ENCODE peak calls at places on chromosomes 5 and 9, in nine cellular contexts. One of them, this sample, is unnamed.

GRCh38 chr5:2207966-2208544 is 325.3 kb upstream of the IRX4 start:
- DNase-seq in KG1: no peak
- DNase-seq in T-cell: no peak
- DNase-seq in activated CD8-positive, alpha-beta T cell treated with anti-CD3 and anti-CD28 coated beads, Interleukin-2, amount 10 ng/mL, durations not matched to agents 7 days and 5 days: peak; percentile 15
- DNase-seq in bronchial epithelial cell: no peak
- DNase-seq in upper lobe of left lung: peak; percentile 75
- DNase-seq in A549: peak; percentile 34
- DNase-seq in heart left ventricle: no peak
- DNase-seq in SJSA1: no peak
- DNase-seq in this sample: peak; percentile 27

GRCh38 chr5:41772071-41772470 is 98.2 kb downstream of the OXCT1 start:
- DNase-seq in KG1: no peak
- DNase-seq in T-cell: no peak
- DNase-seq in activated CD8-positive, alpha-beta T cell treated with anti-CD3 and anti-CD28 coated beads, Interleukin-2, amount 10 ng/mL, durations not matched to agents 7 days and 5 days: no peak
- DNase-seq in bronchial epithelial cell: no peak
- DNase-seq in upper lobe of left lung: no peak
- DNase-seq in A549: no peak
- DNase-seq in heart left ventricle: no peak
- DNase-seq in SJSA1: no peak
- DNase-seq in this sample: no peak

GRCh38 chr5:117588611-117589010 is 1014.0 kb upstream of the SEMA6A start:
- DNase-seq in KG1: no peak
- DNase-seq in T-cell: no peak
- DNase-seq in activated CD8-positive, alpha-beta T cell treated with anti-CD3 and anti-CD28 coated beads, Interleukin-2, amount 10 ng/mL, durations not matched to agents 7 days and 5 days: no peak
- DNase-seq in bronchial epithelial cell: peak; percentile 3
- DNase-seq in upper lobe of left lung: no peak
- DNase-seq in A549: no peak
- DNase-seq in heart left ventricle: no peak
- DNase-seq in SJSA1: no peak
- DNase-seq in this sample: no peak

GRCh38 chr9:122051401-122052346 is 41.4 kb downstream of the TTLL11 start:
- DNase-seq in KG1: no peak
- DNase-seq in T-cell: no peak
- DNase-seq in activated CD8-positive, alpha-beta T cell treated with anti-CD3 and anti-CD28 coated beads, Interleukin-2, amount 10 ng/mL, durations not matched to agents 7 days and 5 days: peak; percentile 22
- DNase-seq in bronchial epithelial cell: no peak
- DNase-seq in upper lobe of left lung: no peak
- DNase-seq in A549: no peak
- DNase-seq in heart left ventricle: no peak
- DNase-seq in SJSA1: no peak
- DNase-seq in this sample: no peak

GRCh38 chr9:115144706-115145105 is 26.7 kb upstream of the TNC start:
- DNase-seq in KG1: no peak
- DNase-seq in T-cell: no peak
- DNase-seq in activated CD8-positive, alpha-beta T cell treated with anti-CD3 and anti-CD28 coated beads, Interleukin-2, amount 10 ng/mL, durations not matched to agents 7 days and 5 days: no peak
- DNase-seq in bronchial epithelial cell: no peak
- DNase-seq in upper lobe of left lung: no peak
- DNase-seq in A549: no peak
- DNase-seq in heart left ventricle: no peak
- DNase-seq in SJSA1: no peak
- DNase-seq in this sample: no peak

GRCh38 chr9:84807870-84808385 is 138.4 kb downstream of the NTRK2 start:
- DNase-seq in KG1: no peak
- DNase-seq in T-cell: no peak
- DNase-seq in activated CD8-positive, alpha-beta T cell treated with anti-CD3 and anti-CD28 coated beads, Interleukin-2, amount 10 ng/mL, durations not matched to agents 7 days and 5 days: no peak
- DNase-seq in bronchial epithelial cell: no peak
- DNase-seq in upper lobe of left lung: no peak
- DNase-seq in A549: no peak
- DNase-seq in heart left ventricle: no peak
- DNase-seq in SJSA1: no peak
- DNase-seq in this sample: no peak

GRCh38 chr5:35884789-35885172 is 28.1 kb downstream of the IL7R start:
- DNase-seq in KG1: no peak
- DNase-seq in T-cell: no peak
- DNase-seq in activated CD8-positive, alpha-beta T cell treated with anti-CD3 and anti-CD28 coated beads, Interleukin-2, amount 10 ng/mL, durations not matched to agents 7 days and 5 days: no peak
- DNase-seq in bronchial epithelial cell: no peak
- DNase-seq in upper lobe of left lung: no peak
- DNase-seq in A549: no peak
- DNase-seq in heart left ventricle: no peak
- DNase-seq in SJSA1: no peak
- DNase-seq in this sample: no peak

GRCh38 chr5:78758169-78758839 is 109.7 kb upstream of the LHFPL2 start:
- DNase-seq in KG1: no peak
- DNase-seq in T-cell: no peak
- DNase-seq in activated CD8-positive, alpha-beta T cell treated with anti-CD3 and anti-CD28 coated beads, Interleukin-2, amount 10 ng/mL, durations not matched to agents 7 days and 5 days: no peak
- DNase-seq in bronchial epithelial cell: no peak
- DNase-seq in upper lobe of left lung: no peak
- DNase-seq in A549: no peak
- DNase-seq in heart left ventricle: no peak
- DNase-seq in SJSA1: peak; percentile 30
- DNase-seq in this sample: no peak

GRCh38 chr5:143680672-143681259 is 131.2 kb upstream of the HMHB1 start:
- DNase-seq in KG1: no peak
- DNase-seq in T-cell: no peak
- DNase-seq in activated CD8-positive, alpha-beta T cell treated with anti-CD3 and anti-CD28 coated beads, Interleukin-2, amount 10 ng/mL, durations not matched to agents 7 days and 5 days: no peak
- DNase-seq in bronchial epithelial cell: no peak
- DNase-seq in upper lobe of left lung: no peak
- DNase-seq in A549: peak; percentile 82
- DNase-seq in heart left ventricle: no peak
- DNase-seq in SJSA1: peak; percentile 23
- DNase-seq in this sample: no peak

GRCh38 chr5:160774006-160774405 is 78.0 kb downstream of the ATP10B start:
- DNase-seq in KG1: no peak
- DNase-seq in T-cell: no peak
- DNase-seq in activated CD8-positive, alpha-beta T cell treated with anti-CD3 and anti-CD28 coated beads, Interleukin-2, amount 10 ng/mL, durations not matched to agents 7 days and 5 days: no peak
- DNase-seq in bronchial epithelial cell: no peak
- DNase-seq in upper lobe of left lung: no peak
- DNase-seq in A549: no peak
- DNase-seq in heart left ventricle: no peak
- DNase-seq in SJSA1: no peak
- DNase-seq in this sample: no peak

GRCh38 chr9:14372437-14373318 is 58.7 kb upstream of the NFIB start:
- DNase-seq in KG1: no peak
- DNase-seq in T-cell: no peak
- DNase-seq in activated CD8-positive, alpha-beta T cell treated with anti-CD3 and anti-CD28 coated beads, Interleukin-2, amount 10 ng/mL, durations not matched to agents 7 days and 5 days: no peak
- DNase-seq in bronchial epithelial cell: peak; percentile 88
- DNase-seq in upper lobe of left lung: no peak
- DNase-seq in A549: peak; percentile 67
- DNase-seq in heart left ventricle: peak; percentile 59
- DNase-seq in SJSA1: peak; percentile 88
- DNase-seq in this sample: no peak

GRCh38 chr5:34534237-34535108 is 121.7 kb upstream of the RAI14 start:
- DNase-seq in KG1: no peak
- DNase-seq in T-cell: no peak
- DNase-seq in activated CD8-positive, alpha-beta T cell treated with anti-CD3 and anti-CD28 coated beads, Interleukin-2, amount 10 ng/mL, durations not matched to agents 7 days and 5 days: no peak
- DNase-seq in bronchial epithelial cell: peak; percentile 91
- DNase-seq in upper lobe of left lung: no peak
- DNase-seq in A549: no peak
- DNase-seq in heart left ventricle: no peak
- DNase-seq in SJSA1: peak; percentile 45
- DNase-seq in this sample: no peak

GRCh38 chr5:60522299-60522915 is 177.6 kb downstream of the DEPDC1B start:
- DNase-seq in KG1: no peak
- DNase-seq in T-cell: no peak
- DNase-seq in activated CD8-positive, alpha-beta T cell treated with anti-CD3 and anti-CD28 coated beads, Interleukin-2, amount 10 ng/mL, durations not matched to agents 7 days and 5 days: no peak
- DNase-seq in bronchial epithelial cell: no peak
- DNase-seq in upper lobe of left lung: no peak
- DNase-seq in A549: no peak
- DNase-seq in heart left ventricle: no peak
- DNase-seq in SJSA1: no peak
- DNase-seq in this sample: no peak

GRCh38 chr9:93136693-93137092 is 2.6 kb upstream of the NINJ1 start:
- DNase-seq in KG1: no peak
- DNase-seq in T-cell: no peak
- DNase-seq in activated CD8-positive, alpha-beta T cell treated with anti-CD3 and anti-CD28 coated beads, Interleukin-2, amount 10 ng/mL, durations not matched to agents 7 days and 5 days: no peak
- DNase-seq in bronchial epithelial cell: no peak
- DNase-seq in upper lobe of left lung: no peak
- DNase-seq in A549: no peak
- DNase-seq in heart left ventricle: no peak
- DNase-seq in SJSA1: no peak
- DNase-seq in this sample: no peak

GRCh38 chr5:102450313-102450990 is 48.3 kb downstream of the SLCO6A1 start:
- DNase-seq in KG1: no peak
- DNase-seq in T-cell: no peak
- DNase-seq in activated CD8-positive, alpha-beta T cell treated with anti-CD3 and anti-CD28 coated beads, Interleukin-2, amount 10 ng/mL, durations not matched to agents 7 days and 5 days: no peak
- DNase-seq in bronchial epithelial cell: peak; percentile 0
- DNase-seq in upper lobe of left lung: no peak
- DNase-seq in A549: peak; percentile 3
- DNase-seq in heart left ventricle: no peak
- DNase-seq in SJSA1: no peak
- DNase-seq in this sample: no peak

GRCh38 chr9:133342570-133342969 is 5.4 kb downstream of the MED22 start:
- DNase-seq in KG1: no peak
- DNase-seq in T-cell: no peak
- DNase-seq in activated CD8-positive, alpha-beta T cell treated with anti-CD3 and anti-CD28 coated beads, Interleukin-2, amount 10 ng/mL, durations not matched to agents 7 days and 5 days: no peak
- DNase-seq in bronchial epithelial cell: no peak
- DNase-seq in upper lobe of left lung: peak; percentile 53
- DNase-seq in A549: no peak
- DNase-seq in heart left ventricle: no peak
- DNase-seq in SJSA1: no peak
- DNase-seq in this sample: no peak

GRCh38 chr5:56824019-56824418 is 8.7 kb downstream of the MAP3K1 start:
- DNase-seq in KG1: no peak
- DNase-seq in T-cell: no peak
- DNase-seq in activated CD8-positive, alpha-beta T cell treated with anti-CD3 and anti-CD28 coated beads, Interleukin-2, amount 10 ng/mL, durations not matched to agents 7 days and 5 days: no peak
- DNase-seq in bronchial epithelial cell: no peak
- DNase-seq in upper lobe of left lung: no peak
- DNase-seq in A549: no peak
- DNase-seq in heart left ventricle: no peak
- DNase-seq in SJSA1: no peak
- DNase-seq in this sample: no peak

GRCh38 chr5:18119156-18119785 is 485.0 kb downstream of the TAF11L14 start:
- DNase-seq in KG1: no peak
- DNase-seq in T-cell: no peak
- DNase-seq in activated CD8-positive, alpha-beta T cell treated with anti-CD3 and anti-CD28 coated beads, Interleukin-2, amount 10 ng/mL, durations not matched to agents 7 days and 5 days: no peak
- DNase-seq in bronchial epithelial cell: no peak
- DNase-seq in upper lobe of left lung: no peak
- DNase-seq in A549: no peak
- DNase-seq in heart left ventricle: no peak
- DNase-seq in SJSA1: no peak
- DNase-seq in this sample: no peak

GRCh38 chr9:110065527-110065926 is 142.4 kb downstream of the C9orf152 start:
- DNase-seq in KG1: no peak
- DNase-seq in T-cell: no peak
- DNase-seq in activated CD8-positive, alpha-beta T cell treated with anti-CD3 and anti-CD28 coated beads, Interleukin-2, amount 10 ng/mL, durations not matched to agents 7 days and 5 days: no peak
- DNase-seq in bronchial epithelial cell: no peak
- DNase-seq in upper lobe of left lung: no peak
- DNase-seq in A549: no peak
- DNase-seq in heart left ventricle: no peak
- DNase-seq in SJSA1: no peak
- DNase-seq in this sample: no peak

GRCh38 chr9:95511232-95511951 is 5.4 kb downstream of the PTCH1 start:
- DNase-seq in KG1: no peak
- DNase-seq in T-cell: no peak
- DNase-seq in activated CD8-positive, alpha-beta T cell treated with anti-CD3 and anti-CD28 coated beads, Interleukin-2, amount 10 ng/mL, durations not matched to agents 7 days and 5 days: peak; percentile 68
- DNase-seq in bronchial epithelial cell: peak; percentile 46
- DNase-seq in upper lobe of left lung: no peak
- DNase-seq in A549: peak; percentile 55
- DNase-seq in heart left ventricle: no peak
- DNase-seq in SJSA1: peak; percentile 76
- DNase-seq in this sample: peak; percentile 57

GRCh38 chr9:7523644-7524043 is 275.9 kb downstream of the DMAC1 start:
- DNase-seq in KG1: no peak
- DNase-seq in T-cell: no peak
- DNase-seq in activated CD8-positive, alpha-beta T cell treated with anti-CD3 and anti-CD28 coated beads, Interleukin-2, amount 10 ng/mL, durations not matched to agents 7 days and 5 days: no peak
- DNase-seq in bronchial epithelial cell: no peak
- DNase-seq in upper lobe of left lung: no peak
- DNase-seq in A549: no peak
- DNase-seq in heart left ventricle: no peak
- DNase-seq in SJSA1: no peak
- DNase-seq in this sample: no peak